ENCODE peak calls at places on chromosomes 12 and 14, in ten cellular contexts. Q is breast epithelium; N is IMR-90; J is psoas muscle; B is kidney epithelial cell; I is neural progenitor cell; V is GM12865; D is CD8-positive, alpha-beta T cell; T is GM23248; O is heart left ventricle. H is an unnamed sample.

GRCh38 chr14:88552859-88553258 is 1.9 kb downstream of the PTPN21 start:
- DNase-seq in Q (no peak), N (no peak), J (no peak), B (no peak), I (no peak), V (no peak), D (no peak), T (no peak), O (no peak), H (no peak)

GRCh38 chr12:42126963-42127362 is 17.7 kb downstream of the GXYLT1 start:
- DNase-seq in Q (no peak), N (no peak), J (no peak), B (no peak), I (no peak), V (no peak), D (no peak), T (no peak), O (no peak), H (no peak)

GRCh38 chr12:26240329-26240815 is 45.0 kb downstream of the SSPN start:
- DNase-seq in Q (no peak), N (no peak), J (no peak), B (no peak), I (no peak), V (no peak), D (no peak), T (no peak), O (no peak), H (no peak)

GRCh38 chr14:91873476-91874265 is 6.3 kb upstream of the TC2N start:
- DNase-seq in Q (no peak), N (peak; percentile 21), J (no peak), B (peak; percentile 61), I (no peak), V (peak; percentile 87), D (peak; percentile 77), T (no peak), O (no peak), H (no peak)

GRCh38 chr12:111462134-111462821 is 56.6 kb downstream of the SH2B3 start:
- DNase-seq in Q (no peak), N (peak; percentile 87), J (no peak), B (no peak), I (no peak), V (no peak), D (no peak), T (peak; percentile 81), O (no peak), H (no peak)

GRCh38 chr12:103924761-103925641 is 5.2 kb upstream of the HSP90B1 start:
- DNase-seq in Q (no peak), N (peak; percentile 88), J (no peak), B (peak; percentile 56), I (no peak), V (peak; percentile 97), D (peak; percentile 26), T (peak; percentile 78), O (no peak), H (no peak)

GRCh38 chr12:10214131-10214876 is 1.6 kb downstream of the GABARAPL1 start:
- DNase-seq in Q (no peak), N (peak; percentile 72), J (no peak), B (no peak), I (peak; percentile 25), V (no peak), D (no peak), T (peak; percentile 73), O (no peak), H (no peak)

GRCh38 chr14:92603309-92604257 is 90.0 kb downstream of the RIN3 start:
- DNase-seq in Q (peak; percentile 43), N (peak; percentile 83), J (no peak), B (no peak), I (peak; percentile 52), V (no peak), D (peak; percentile 61), T (peak; percentile 49), O (peak; percentile 58), H (no peak)

GRCh38 chr14:35940291-35940690 is 114.2 kb downstream of the BRMS1L start:
- DNase-seq in Q (no peak), N (no peak), J (no peak), B (no peak), I (no peak), V (peak; percentile 79), D (no peak), T (peak; percentile 9), O (no peak), H (no peak)

GRCh38 chr12:29744365-29744764 is 39.4 kb downstream of the TMTC1 start:
- DNase-seq in Q (no peak), N (peak; percentile 23), J (no peak), B (no peak), I (no peak), V (no peak), D (no peak), T (no peak), O (no peak), H (no peak)

GRCh38 chr14:30876692-30877091 is 2.3 kb downstream of the COCH start:
- DNase-seq in Q (no peak), N (no peak), J (no peak), B (no peak), I (no peak), V (no peak), D (no peak), T (no peak), O (no peak), H (no peak)

GRCh38 chr14:106277503-106277902 is 751.1 kb downstream of the TMEM121 start:
- DNase-seq in Q (no peak), N (no peak), J (no peak), B (no peak), I (no peak), V (peak; percentile 1), D (no peak), T (no peak), O (no peak), H (no peak)

GRCh38 chr14:31770271-31770670 is 209.1 kb downstream of the NUBPL start:
- DNase-seq in Q (no peak), N (no peak), J (peak; percentile 50), B (no peak), I (no peak), V (no peak), D (no peak), T (peak; percentile 60), O (no peak), H (no peak)

GRCh38 chr14:87152701-87153100 is 840.3 kb downstream of the GALC start:
- DNase-seq in Q (no peak), N (no peak), J (no peak), B (no peak), I (peak; percentile 5), V (no peak), D (no peak), T (no peak), O (no peak), H (no peak)

GRCh38 chr14:39264057-39264456 is 30.3 kb downstream of the MIA2 start:
- DNase-seq in Q (no peak), N (no peak), J (no peak), B (no peak), I (no peak), V (no peak), D (no peak), T (no peak), O (no peak), H (no peak)

GRCh38 chr14:104863923-104864266 is 1.2 kb upstream of the CEP170B start:
- DNase-seq in Q (no peak), N (no peak), J (no peak), B (no peak), I (no peak), V (no peak), D (no peak), T (no peak), O (no peak), H (no peak)
- H3K4me3 ChIP-seq in Q (peak overlapping the region; percentile 75), N (no peak overlapping the region), J (no peak overlapping the region), B (peak overlapping the region; percentile 55), I (peak overlapping the region; percentile 64), V (no peak overlapping the region), D (no peak overlapping the region), T (no peak overlapping the region), O (peak overlapping the region; percentile 67), H (peak overlapping the region; percentile 56)

GRCh38 chr14:65414961-65415589 is 2.5 kb downstream of the FUT8 start:
- DNase-seq in Q (no peak), N (peak; percentile 50), J (no peak), B (no peak), I (peak; percentile 37), V (peak; percentile 51), D (no peak), T (peak; percentile 80), O (no peak), H (no peak)
- H3K4me3 ChIP-seq in Q (peak overlapping the region; percentile 21), N (no peak overlapping the region), J (no peak overlapping the region), B (peak overlapping the region; percentile 8), I (peak overlapping the region; percentile 98), V (peak overlapping the region; percentile 80), D (no peak overlapping the region), T (peak overlapping the region; percentile 97), O (peak overlapping the region; percentile 76), H (no peak overlapping the region)

DNA sequence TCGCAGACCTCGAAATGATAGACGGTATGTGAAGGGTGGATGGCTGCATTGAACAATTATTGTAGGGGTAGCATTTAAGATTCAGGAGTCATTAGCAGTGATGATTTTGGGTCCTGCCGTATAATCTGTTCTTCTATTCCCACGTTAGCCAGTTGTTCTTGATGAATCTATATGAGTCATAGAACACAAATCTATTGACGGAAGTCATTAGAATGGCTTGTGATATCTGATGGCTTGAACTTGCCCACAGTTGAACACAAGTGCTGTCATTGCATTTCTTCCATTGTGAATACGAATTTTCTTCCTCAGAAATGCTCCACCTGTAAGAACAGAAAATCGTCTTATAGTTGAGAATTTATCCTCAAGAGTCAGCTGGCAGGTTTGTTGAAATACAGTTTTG is 1.9 kb downstream of the SRSF5 start:
- DNase-seq in Q (no peak), N (no peak), J (no peak), B (no peak), I (no peak), V (no peak), D (no peak), T (no peak), O (no peak), H (no peak)
- H3K4me3 ChIP-seq in Q (peak overlapping the region; percentile 92), N (no peak overlapping the region), J (peak overlapping the region; percentile 97), B (peak overlapping the region; percentile 86), I (peak overlapping the region; percentile 80), V (peak overlapping the region; percentile 89), D (peak overlapping the region; percentile 78), T (peak overlapping the region; percentile 99), O (peak overlapping the region; percentile 89), H (peak overlapping the region; percentile 81)

GRCh38 chr14:64292197-64292596 is 2.0 kb downstream of the ESR2 start:
- DNase-seq in Q (no peak), N (no peak), J (no peak), B (no peak), I (no peak), V (no peak), D (no peak), T (no peak), O (no peak), H (no peak)

GRCh38 chr14:64298773-64299172 is 4.6 kb upstream of the ESR2 start:
- DNase-seq in Q (no peak), N (no peak), J (no peak), B (no peak), I (no peak), V (no peak), D (no peak), T (peak; percentile 12), O (no peak), H (no peak)

GRCh38 chr14:64296561-64296960 is 2.4 kb upstream of the ESR2 start:
- DNase-seq in Q (no peak), N (peak; percentile 15), J (no peak), B (no peak), I (no peak), V (no peak), D (no peak), T (no peak), O (no peak), H (no peak)

GRCh38 chr14:64293976-64294671 is at the start of gene ESR2:
- DNase-seq in Q (no peak), N (peak; percentile 36), J (no peak), B (no peak), I (peak; percentile 86), V (peak; percentile 56), D (peak; percentile 27), T (peak; percentile 57), O (peak; percentile 11), H (peak; percentile 78)

GRCh38 chr14:64294672-64295413 is 672 bp upstream of the ESR2 start:
- DNase-seq in Q (no peak), N (peak; percentile 53), J (peak; percentile 74), B (no peak), I (peak; percentile 90), V (peak; percentile 90), D (peak; percentile 84), T (peak; percentile 63), O (peak; percentile 59), H (peak; percentile 81)
- H3K4me3 ChIP-seq in Q (peak overlapping the region; percentile 60), N (peak overlapping the region; percentile 42), J (peak overlapping the region; percentile 68), B (peak overlapping the region; percentile 30), I (peak overlapping the region; percentile 55), V (peak overlapping the region; percentile 45), D (peak overlapping the region; percentile 66), T (peak overlapping the region; percentile 65), O (peak overlapping the region; percentile 56), H (peak overlapping the region; percentile 28)

H was measured in left lung.